ENCODE peak calls at places on chromosomes 2 and 18, in eight cellular contexts. R is sigmoid colon, J is esophagus muscularis mucosa, P is HL-60, S is spleen, X is stomach, U is GM23338, I is endothelial cell of umbilical vein. K is an unnamed sample.

GRCh38 chr18:47899107-47899840 is 31.2 kb downstream of the SMAD2 start:
- DNase-seq in I (peak), U (peak), R (no peak), P (no peak), J (no peak), X (no peak), S (no peak), K (no peak)

GRCh38 chr2:102839668-102840388 is 78.0 kb downstream of the TMEM182 start:
- DNase-seq in S (no peak), I (peak), R (no peak), X (no peak), J (no peak), U (peak), P (peak), K (no peak)

GRCh38 chr2:186879312-186879711 is 30.3 kb upstream of the ZSWIM2 start:
- DNase-seq in I (no peak), P (no peak), S (no peak), R (no peak), J (no peak), U (no peak), X (no peak), K (no peak)

GRCh38 chr2:139165599-139165998 is 385.4 kb upstream of the NXPH2 start:
- DNase-seq in U (no peak), R (no peak), S (no peak), P (no peak), X (no peak), J (no peak), I (no peak), K (no peak)

GRCh38 chr2:241895732-241896641 is 26.5 kb downstream of the RTP5 start:
- DNase-seq in P (no peak), X (peak), J (no peak), R (no peak), I (peak), U (no peak), S (peak), K (peak)

GRCh38 chr2:6826081-6826913 is 39.4 kb downstream of the CMPK2 start:
- DNase-seq in X (peak), I (peak), P (peak), U (peak), S (no peak), J (no peak), R (no peak), K (no peak)

GRCh38 chr2:190270298-190270697 is 49.3 kb downstream of the HIBCH start:
- DNase-seq in S (no peak), I (no peak), U (no peak), P (no peak), J (no peak), R (no peak), X (no peak), K (no peak)

GRCh38 chr2:162475661-162476060 is 131.7 kb downstream of the GCA start:
- DNase-seq in S (no peak), P (no peak), J (no peak), I (no peak), R (no peak), X (no peak), U (no peak), K (no peak)

GRCh38 chr2:236174608-236175001 is 6.4 kb upstream of the GBX2 start:
- DNase-seq in I (no peak), J (no peak), X (no peak), P (no peak), S (no peak), R (no peak), U (peak), K (no peak)

GRCh38 chr2:63050916-63051794 is 525 bp downstream of the OTX1 start:
- DNase-seq in U (peak), X (no peak), S (no peak), P (no peak), R (peak), J (no peak), I (no peak), K (no peak)

GRCh38 chr18:30106356-30106755 is 936.2 kb downstream of the DSC3 start:
- DNase-seq in R (no peak), S (no peak), J (no peak), P (no peak), I (no peak), U (no peak), X (no peak), K (no peak)

GRCh38 chr2:184032983-184033382 is 565.3 kb upstream of the ZNF804A start:
- DNase-seq in P (no peak), U (no peak), I (no peak), X (no peak), S (no peak), R (no peak), J (no peak), K (no peak)

GRCh38 chr2:128271186-128271890 is 47.3 kb downstream of the HS6ST1 start:
- DNase-seq in I (no peak), S (no peak), U (no peak), J (no peak), R (peak), X (no peak), P (no peak), K (no peak)

GRCh38 chr2:196242131-196242620 is 70.8 kb upstream of the STK17B start:
- DNase-seq in S (peak), R (no peak), J (no peak), X (no peak), P (peak), I (no peak), U (no peak), K (no peak)

GRCh38 chr2:118975133-118975532 is 33.1 kb downstream of the MARCO start:
- DNase-seq in J (peak), X (no peak), S (no peak), R (no peak), P (no peak), I (no peak), U (peak), K (no peak)

GRCh38 chr2:43083710-43084698 is 142.4 kb downstream of the ZFP36L2 start:
- DNase-seq in I (no peak), R (peak), U (peak), P (no peak), S (no peak), J (no peak), X (no peak), K (peak)

GRCh38 chr2:675982-676646 is 1.1 kb downstream of the TMEM18 start:
- DNase-seq in S (no peak), U (peak), I (peak), X (no peak), R (peak), P (peak), J (peak), K (no peak)

GRCh38 chr2:236672606-236673005 is 103.0 kb downstream of the ACKR3 start:
- DNase-seq in J (peak), U (no peak), P (no peak), S (no peak), R (no peak), X (no peak), I (no peak), K (no peak)

GRCh38 chr2:11466307-11467125 is 555 bp upstream of the E2F6 start:
- DNase-seq in X (no peak), J (no peak), S (no peak), P (no peak), I (no peak), R (no peak), U (no peak), K (no peak)

GRCh38 chr2:241924069-241924908 is 54.8 kb downstream of the RTP5 start:
- DNase-seq in J (no peak), R (no peak), U (no peak), S (peak), P (peak), X (no peak), I (no peak), K (no peak)

GRCh38 chr2:239378918-239379640 is 21.7 kb downstream of the HDAC4 start:
- DNase-seq in J (no peak), S (peak), R (peak), U (no peak), I (no peak), X (no peak), P (peak), K (peak)

GRCh38 chr18:9067823-9068222 is 34.7 kb upstream of the NDUFV2 start:
- DNase-seq in R (no peak), J (no peak), U (no peak), I (no peak), S (no peak), P (no peak), X (no peak), K (no peak)

GRCh38 chr2:35428548-35428947 is 927.0 kb upstream of the CRIM1 start:
- DNase-seq in P (peak), X (peak), U (peak), I (peak), J (no peak), S (no peak), R (no peak), K (no peak)

GRCh38 chr18:12013186-12013916 is 32.0 kb downstream of the IMPA2 start:
- DNase-seq in R (no peak), J (no peak), I (no peak), X (no peak), S (peak), P (peak), U (no peak), K (no peak)

GRCh38 chr2:240144649-240145261 is 4.3 kb upstream of the OTOS start:
- DNase-seq in R (no peak), I (no peak), U (no peak), X (no peak), S (no peak), P (no peak), J (no peak), K (no peak)

GRCh38 chr2:68057658-68058396 is 5.0 kb downstream of the C1D start:
- DNase-seq in X (no peak), R (no peak), U (peak), S (no peak), I (no peak), J (no peak), P (no peak), K (no peak)

GRCh38 chr2:224357098-224357901 is 44.6 kb downstream of the FAM124B start:
- DNase-seq in J (peak), U (peak), S (no peak), X (peak), P (peak), R (no peak), I (peak), K (peak)

GRCh38 chr2:195162918-195163317 is 494.1 kb upstream of the SLC39A10 start:
- DNase-seq in I (no peak), J (no peak), U (no peak), R (no peak), X (no peak), S (no peak), P (no peak), K (no peak)

GRCh38 chr18:23912356-23912755 is 102.2 kb upstream of the TTC39C start:
- DNase-seq in X (no peak), R (no peak), J (no peak), P (no peak), I (peak), S (no peak), U (no peak), K (no peak)

GRCh38 chr2:66714651-66715050 is 279.7 kb downstream of the MEIS1 start:
- DNase-seq in I (no peak), J (no peak), S (no peak), X (no peak), U (no peak), R (no peak), P (no peak), K (no peak)

GRCh38 chr2:62217980-62218379 is 22.1 kb downstream of the B3GNT2 start:
- DNase-seq in J (no peak), U (no peak), S (no peak), I (peak), R (no peak), X (no peak), P (no peak), K (no peak)

GRCh38 chr2:233083782-233084181 is 23.6 kb downstream of the INPP5D start:
- DNase-seq in P (no peak), I (peak), S (no peak), U (no peak), X (no peak), J (no peak), R (no peak), K (no peak)

GRCh38 chr2:233085037-233085838 is 25.1 kb downstream of the INPP5D start:
- DNase-seq in P (no peak), S (no peak), U (no peak), J (no peak), I (peak), X (no peak), R (peak), K (no peak)

GRCh38 chr2:233082934-233083755 is 23.0 kb downstream of the INPP5D start:
- DNase-seq in I (peak), U (no peak), P (peak), R (peak), X (no peak), J (no peak), S (no peak), K (peak)

GRCh38 chr2:233085839-233086150 is 25.7 kb downstream of the INPP5D start:
- DNase-seq in S (no peak), U (no peak), X (no peak), R (no peak), J (no peak), P (no peak), I (peak), K (no peak)

DNA sequence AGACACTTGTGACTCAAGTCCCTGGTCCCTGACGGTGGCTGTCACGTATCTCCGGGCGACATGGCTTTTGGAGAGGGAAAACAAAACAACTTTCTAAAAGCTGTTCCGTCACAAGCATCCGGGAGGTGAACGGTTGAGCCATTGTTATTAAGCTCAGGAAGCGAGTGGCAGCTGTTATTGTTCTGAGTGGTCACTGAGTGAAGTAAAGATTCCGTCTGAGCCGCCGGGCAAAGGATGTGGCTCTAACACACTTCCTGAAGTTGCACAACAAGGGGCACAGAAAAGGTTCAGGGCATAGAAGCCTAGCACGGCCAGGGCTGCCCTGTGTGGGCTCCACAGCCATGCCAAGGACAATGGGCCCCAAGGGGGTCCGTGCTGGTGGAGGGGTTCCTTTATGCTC is 24.3 kb downstream of the INPP5D start:
- DNase-seq in U (no peak), X (peak), S (peak), P (peak), R (peak), J (no peak), I (peak), K (peak)
- TF ChIP-seq POLR2AphosphoS5 in U (no peak), X (peak), S (peak), P (peak), R (peak), J (peak), I (peak), K (peak)

GRCh38 chr2:55120634-55121359 is 70.5 kb upstream of the RTN4 start:
- DNase-seq in J (no peak), R (no peak), U (no peak), P (peak), I (no peak), S (no peak), X (no peak), K (no peak)
- H3K4me3 ChIP-seq in J (no peak), R (no peak), U (no peak), P (no peak), I (no peak), S (no peak), X (no peak), K (no peak)

DNA sequence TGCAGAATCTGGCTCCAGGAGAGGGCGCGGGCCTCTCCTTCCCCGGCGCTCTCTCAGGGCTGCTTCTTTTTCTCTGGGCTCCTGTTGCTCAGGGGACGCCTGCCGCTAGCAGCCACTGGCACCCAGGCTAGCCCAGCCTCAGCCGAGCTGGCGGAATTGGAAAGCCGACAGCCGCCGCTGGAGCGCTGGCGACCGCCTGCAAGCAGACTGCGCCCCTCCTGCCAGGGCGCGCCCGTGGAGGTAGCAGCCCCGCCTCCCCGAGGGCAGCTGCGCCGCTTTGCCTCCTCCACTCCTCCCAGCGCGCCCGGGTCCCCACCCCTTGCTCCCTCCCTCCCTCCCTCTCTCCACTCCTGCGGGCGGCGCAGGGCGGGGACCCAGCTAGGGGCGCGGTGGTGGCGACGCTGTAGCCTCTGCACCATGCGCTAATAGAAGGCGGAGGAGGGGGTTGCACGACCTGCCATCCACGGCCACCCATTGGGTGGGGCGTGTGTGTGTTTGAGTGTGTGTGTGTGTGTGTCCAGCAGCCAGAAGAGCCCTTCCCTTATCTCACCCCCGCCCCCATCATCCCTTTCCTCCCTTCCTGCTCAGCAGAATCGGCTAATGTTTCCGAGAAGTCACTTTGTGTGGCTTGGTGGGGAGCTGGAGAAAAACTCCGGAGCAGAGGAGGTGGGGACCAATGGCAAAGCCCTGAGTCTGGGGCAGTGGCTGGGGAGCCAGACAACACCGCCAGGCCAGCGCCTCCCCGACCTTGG is at the start of gene SCN9A:
- DNase-seq in I (peak), X (peak), U (peak), P (peak), R (peak), S (peak), J (no peak), K (peak)
- TF ChIP-seq POLR2AphosphoS5 in I (no peak), X (no peak), U (peak), P (no peak), R (peak), S (peak), J (no peak), K (no peak)

DNA sequence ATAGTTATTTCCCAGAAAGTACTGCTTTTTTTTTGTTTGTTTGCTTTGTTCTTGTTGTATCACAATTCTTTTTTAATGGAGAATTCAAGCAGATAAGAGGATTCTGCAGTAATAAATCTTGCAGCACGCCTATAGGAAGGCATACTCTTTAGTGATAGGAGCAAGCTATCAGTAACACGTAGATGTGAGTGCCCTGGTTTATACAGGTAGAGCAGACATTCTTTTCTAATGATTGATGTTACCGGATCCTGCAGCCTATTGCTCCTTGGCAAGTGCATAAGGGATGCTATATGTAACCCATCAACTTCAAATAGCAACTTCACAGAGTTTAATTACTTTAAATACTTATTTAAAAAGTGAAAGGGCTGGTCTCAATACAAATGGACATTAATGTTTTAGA is 834.2 kb upstream of the GCFC2 start:
- DNase-seq in R (no peak), P (no peak), U (peak), I (no peak), S (no peak), X (no peak), J (no peak), K (no peak)
- H3K4me3 ChIP-seq in R (no peak), P (no peak), U (no peak), I (no peak), S (no peak), X (no peak), J (no peak), K (no peak)

DNA sequence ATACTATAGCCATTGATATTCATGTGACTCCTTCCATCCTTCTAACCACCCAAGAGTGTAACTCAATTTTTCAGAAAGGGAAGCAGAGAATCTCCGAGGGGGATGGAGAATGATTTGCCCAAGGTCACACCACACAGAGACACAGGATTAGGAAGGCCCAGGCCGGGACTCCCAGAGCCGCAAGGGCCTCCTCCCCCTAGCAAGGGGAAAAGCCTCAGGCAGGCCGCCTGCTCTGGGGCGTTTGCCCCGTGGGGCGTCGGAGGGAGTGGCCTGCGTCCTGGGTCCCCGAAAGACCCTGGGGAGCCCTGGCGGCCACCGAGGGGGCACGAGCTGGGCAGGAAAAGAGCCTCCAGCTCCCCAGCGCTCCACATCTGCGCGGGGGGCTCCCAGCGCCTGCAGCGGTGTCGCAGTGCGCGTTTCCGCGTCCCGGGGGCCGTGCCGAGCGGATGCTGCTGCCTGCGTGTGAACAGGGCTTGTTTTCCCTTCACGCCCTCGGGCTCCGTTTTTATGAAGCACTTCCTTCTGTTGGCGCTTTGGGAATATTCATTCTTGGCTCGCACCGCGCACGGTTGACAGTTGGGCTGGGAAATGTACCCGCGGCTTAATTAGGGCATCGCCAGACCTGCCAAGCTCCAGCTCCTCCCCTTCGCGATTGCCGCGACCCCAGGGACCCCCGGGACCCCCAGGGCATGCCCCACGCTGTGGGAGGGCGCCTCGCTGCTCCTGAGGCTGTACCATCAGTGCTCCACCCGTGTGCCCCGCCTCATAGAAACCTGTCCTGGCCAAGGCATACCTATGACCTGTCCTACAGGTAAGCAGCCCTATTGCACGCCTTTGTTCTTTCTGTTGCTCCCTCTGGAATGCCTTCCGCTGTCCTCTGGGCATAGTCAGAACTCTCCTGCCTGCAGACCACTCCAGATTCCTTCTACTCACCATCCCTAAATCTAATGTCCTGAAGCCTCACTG is 158.9 kb upstream of the GLI2 start:
- DNase-seq in R (peak), P (no peak), J (no peak), I (peak), S (no peak), U (peak), X (peak), K (peak)
- TF ChIP-seq POLR2AphosphoS5 in R (no peak), P (no peak), J (peak), I (no peak), S (peak), U (no peak), X (no peak), K (no peak)

GRCh38 chr18:54606835-54607212 is 15.8 kb downstream of the DYNAP start:
- DNase-seq in J (no peak), X (no peak), R (no peak), U (peak), S (no peak), I (no peak), P (no peak), K (no peak)
- H3K4me3 ChIP-seq in J (no peak), X (no peak), R (no peak), U (peak), S (no peak), I (no peak), P (no peak), K (no peak)

K was measured in breast epithelium.